ENCODE peak calls at places on chromosomes 4 and X, in four cellular contexts. K is thyroid gland, G is K562, M is tibial nerve. J is an unnamed sample.

GRCh38 chrX:15674514-15674898 is 9.9 kb upstream of the CLTRN start:
- DNase-seq in K (peak), M (peak), G (peak), J (peak)

GRCh38 chr4:1035510-1035909 is 24.1 kb downstream of the FGFRL1 start:
- DNase-seq in G (no peak), M (peak), K (peak), J (peak)

GRCh38 chrX:39418132-39418935 is 617.1 kb downstream of the MID1IP1 start:
- DNase-seq in G (no peak), K (peak), M (no peak), J (no peak)

GRCh38 chrX:150085881-150086280 is 147.6 kb upstream of the EOLA2 start:
- DNase-seq in M (no peak), K (no peak), G (no peak), J (no peak)

GRCh38 chrX:40085086-40085551 is 12.6 kb downstream of the BCOR start:
- DNase-seq in K (peak), G (no peak), M (no peak), J (peak)

GRCh38 chr4:73585345-73585744 is 34.9 kb downstream of the RASSF6 start:
- DNase-seq in G (no peak), K (no peak), M (no peak), J (no peak)

GRCh38 chrX:141632124-141632523 is 42.6 kb downstream of the SPANXA2 start:
- DNase-seq in K (no peak), G (no peak), M (no peak), J (no peak)

GRCh38 chr4:117429061-117429460 is 343.7 kb upstream of the TRAM1L1 start:
- DNase-seq in K (no peak), G (no peak), M (no peak), J (no peak)

GRCh38 chr4:46404961-46405360 is 15.0 kb upstream of the GABRA2 start:
- DNase-seq in K (peak), G (no peak), M (no peak), J (no peak)

GRCh38 chr4:84324850-84325249 is 174.2 kb downstream of the NKX6-1 start:
- DNase-seq in M (no peak), K (no peak), G (no peak), J (no peak)

GRCh38 chr4:26204911-26205368 is 115.9 kb upstream of the RBPJ start:
- DNase-seq in M (peak), K (no peak), G (no peak), J (peak)

GRCh38 chr4:156578713-156579112 is 392.9 kb downstream of the PDGFC start:
- DNase-seq in M (no peak), K (no peak), G (no peak), J (no peak)

GRCh38 chrX:8404443-8404842 is 60.2 kb upstream of the VCX3B start:
- DNase-seq in M (no peak), K (peak), G (no peak), J (peak)

GRCh38 chrX:10006770-10007169 is 39.6 kb downstream of the CLDN34 start:
- DNase-seq in K (no peak), M (no peak), G (no peak), J (no peak)

GRCh38 chrX:153060095-153060445 is 3.8 kb downstream of the PNMA3 start:
- DNase-seq in K (no peak), G (no peak), M (no peak), J (no peak)

DNA sequence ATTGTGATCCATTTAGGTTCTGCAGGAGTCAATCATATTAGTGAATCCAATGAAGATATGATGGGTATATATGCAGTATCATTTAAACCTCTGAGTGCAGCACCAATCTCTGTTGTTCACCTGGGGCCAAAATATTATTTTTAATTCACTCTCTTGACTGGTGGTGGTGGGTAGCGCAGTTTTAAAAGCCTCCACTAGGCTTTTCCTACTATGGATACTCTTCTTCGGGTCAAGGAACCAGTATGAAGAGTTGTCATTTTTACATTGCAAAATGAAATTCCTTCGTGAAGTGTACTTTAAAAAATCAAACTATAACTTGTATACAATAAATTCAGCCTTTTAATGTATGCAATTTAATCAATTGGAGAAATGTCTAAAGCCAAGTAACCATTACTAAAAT is 56.5 kb downstream of the QRFPR start:
- DNase-seq in M (no peak), G (no peak), K (no peak), J (no peak)
- TF ChIP-seq CTCF in M (no peak), G (no peak), K (no peak), J (no peak)

GRCh38 chr4:95038791-95039190 is 281.0 kb downstream of the BMPR1B start:
- DNase-seq in G (no peak), M (no peak), K (no peak), J (no peak)
- TF ChIP-seq POLR2A in G (no peak), M (no peak), K (no peak), J (no peak)

GRCh38 chrX:72002886-72003285 is 92.2 kb downstream of the NHSL2 start:
- DNase-seq in K (no peak), M (no peak), G (no peak), J (no peak)

GRCh38 chrX:72001906-72002305 is 91.3 kb downstream of the NHSL2 start:
- DNase-seq in M (no peak), G (no peak), K (no peak), J (no peak)

GRCh38 chrX:72005046-72005445 is 94.4 kb downstream of the NHSL2 start:
- DNase-seq in K (no peak), M (no peak), G (no peak), J (no peak)

GRCh38 chrX:72006461-72006860 is 95.8 kb downstream of the NHSL2 start:
- DNase-seq in K (no peak), M (no peak), G (no peak), J (no peak)

GRCh38 chrX:72003811-72004750 is 93.4 kb downstream of the NHSL2 start:
- DNase-seq in K (peak), G (no peak), M (peak), J (no peak)
- TF ChIP-seq CTCF in K (no peak), G (peak), M (no peak), J (no peak)

GRCh38 chrX:20266810-20267598 is at the start of gene RPS6KA3:
- DNase-seq in G (peak), M (peak), K (peak), J (peak)
- TF ChIP-seq POLR2A in G (peak), M (peak), K (peak), J (peak)

GRCh38 chr4:78031457-78031856 is 25.7 kb upstream of the FRAS1 start:
- DNase-seq in K (no peak), G (no peak), M (no peak), J (no peak)

GRCh38 chr4:78033859-78034258 is 23.3 kb upstream of the FRAS1 start:
- DNase-seq in M (no peak), G (no peak), K (no peak), J (no peak)

GRCh38 chr4:78032929-78033328 is 24.2 kb upstream of the FRAS1 start:
- DNase-seq in K (no peak), M (no peak), G (no peak), J (no peak)

GRCh38 chr4:78032446-78032845 is 24.7 kb upstream of the FRAS1 start:
- DNase-seq in G (no peak), M (no peak), K (no peak), J (no peak)
- TF ChIP-seq CTCF in G (no peak), M (no peak), K (no peak), J (no peak)

DNA sequence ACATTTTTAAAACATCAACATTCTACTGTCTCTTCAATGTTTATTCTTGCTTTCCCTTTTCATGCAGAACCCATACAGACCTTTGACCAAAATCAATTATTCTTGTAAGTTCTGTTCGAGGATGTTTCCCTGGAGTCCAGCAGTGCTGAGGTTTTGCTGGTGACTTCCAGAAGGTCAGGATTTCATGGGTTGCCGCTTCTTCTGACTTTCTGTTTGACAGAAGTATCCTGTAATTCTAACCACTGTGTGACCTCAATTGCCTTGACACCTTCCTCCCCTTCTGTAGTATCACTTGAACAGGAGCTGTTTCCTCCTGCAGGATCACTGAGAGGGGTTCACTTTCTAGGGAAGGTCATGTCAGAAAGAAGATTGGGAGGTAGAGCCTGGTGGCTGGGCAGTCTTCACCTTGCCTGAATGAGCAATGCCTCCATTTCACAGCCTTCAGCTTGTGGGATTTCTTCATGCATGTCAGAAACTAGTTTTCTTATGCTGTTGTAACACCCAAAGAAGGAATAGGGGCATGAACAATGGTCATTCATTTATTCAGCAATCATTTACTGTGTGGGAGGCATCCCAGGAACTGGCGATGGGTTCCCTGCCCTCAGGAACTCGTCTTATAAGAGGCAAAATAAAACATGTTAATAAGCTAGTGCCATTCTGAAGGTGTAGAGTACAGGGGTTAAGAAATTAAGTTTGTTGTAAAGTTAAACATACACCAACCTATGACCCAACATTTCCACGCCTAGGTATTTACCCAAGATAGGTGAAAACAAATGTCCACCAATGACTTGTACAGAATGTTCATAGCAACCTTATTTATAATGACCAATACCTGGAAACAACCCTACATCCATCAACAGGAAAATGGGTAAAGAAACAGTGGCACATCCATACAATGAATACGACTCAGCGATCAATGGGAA is 205.9 kb downstream of the SOWAHB start:
- DNase-seq in M (no peak), K (no peak), G (no peak), J (no peak)
- TF ChIP-seq POLR2A in M (no peak), K (no peak), G (no peak), J (no peak)

DNA sequence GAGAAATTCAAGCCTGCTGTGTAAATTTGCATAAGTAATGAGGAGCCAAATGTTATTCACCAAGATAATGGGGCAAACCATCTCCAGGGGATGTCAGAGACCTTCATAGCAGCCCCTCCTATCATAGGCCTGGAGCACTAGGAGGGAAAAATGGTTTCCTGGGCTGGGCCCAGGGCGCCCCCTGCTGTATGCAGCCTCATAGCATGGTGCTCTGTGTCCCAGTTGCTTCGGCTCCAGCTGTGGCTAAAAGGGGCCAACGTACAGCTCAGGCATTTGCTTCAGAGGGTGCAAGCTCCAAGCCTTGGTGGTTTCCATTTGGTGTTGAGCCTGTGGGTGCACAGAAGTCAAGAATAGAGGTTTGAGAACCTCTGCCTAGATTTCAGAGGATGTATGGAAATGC is 859.3 kb downstream of the RPA4 start:
- DNase-seq in G (no peak), K (no peak), M (no peak), J (no peak)
- TF ChIP-seq CTCF in G (peak), K (no peak), M (peak), J (no peak)